ENCODE peak calls at places on chromosome 1, in eight cellular contexts. P, X, Z, W, E, D, J and H are unnamed samples.

GRCh38 chr1:8860738-8861516 is 17.6 kb downstream of the ENO1 start:
- DNase-seq in J (no peak), E (peak), P (no peak), Z (no peak), D (no peak), X (no peak), W (no peak), H (no peak)

GRCh38 chr1:16212251-16212961 is at the start of gene ARHGEF19:
- DNase-seq in W (no peak), Z (no peak), J (no peak), P (no peak), D (no peak), X (no peak), E (peak), H (no peak)

GRCh38 chr1:98546319-98546718 is 115.2 kb upstream of the SNX7 start:
- DNase-seq in J (no peak), X (no peak), D (no peak), E (no peak), W (no peak), Z (no peak), P (no peak), H (no peak)

GRCh38 chr1:180898441-180899219 is 14.1 kb upstream of the KIAA1614 start:
- DNase-seq in P (no peak), Z (no peak), X (no peak), W (no peak), E (peak), D (peak), J (no peak), H (no peak)

GRCh38 chr1:205774277-205775014 is 836 bp downstream of the RAB29 start:
- DNase-seq in X (peak), Z (peak), E (peak), W (no peak), J (no peak), P (no peak), D (peak), H (no peak)

GRCh38 chr1:16068356-16069270 is 4.8 kb downstream of the FAM131C start:
- DNase-seq in E (no peak), Z (no peak), P (no peak), D (peak), J (no peak), X (peak), W (no peak), H (no peak)

GRCh38 chr1:173409613-173410012 is 67.5 kb upstream of the PRDX6 start:
- DNase-seq in E (no peak), D (peak), J (no peak), P (no peak), Z (no peak), W (peak), X (no peak), H (no peak)

GRCh38 chr1:156524985-156525590 is 24.5 kb upstream of the MEF2D start:
- DNase-seq in W (no peak), Z (no peak), X (no peak), D (peak), J (no peak), E (no peak), P (peak), H (no peak)

GRCh38 chr1:161706483-161707347 is at the start of gene FCRLA:
- DNase-seq in E (no peak), P (peak), X (no peak), W (peak), D (peak), Z (no peak), J (no peak), H (peak)

GRCh38 chr1:8004113-8004802 is 21.9 kb downstream of the ERRFI1 start:
- DNase-seq in W (no peak), P (no peak), J (no peak), D (peak), E (peak), X (no peak), Z (no peak), H (no peak)

GRCh38 chr1:67144696-67145095 is 9.9 kb upstream of the C1orf141 start:
- DNase-seq in P (no peak), W (peak), Z (no peak), X (no peak), D (no peak), E (no peak), J (no peak), H (no peak)

GRCh38 chr1:160576866-160577265 is 2.4 kb downstream of the CD84 start:
- DNase-seq in X (no peak), E (no peak), P (no peak), J (no peak), W (no peak), Z (no peak), D (no peak), H (no peak)

GRCh38 chr1:160577661-160578060 is 1.6 kb downstream of the CD84 start:
- DNase-seq in E (no peak), D (no peak), J (no peak), X (no peak), W (no peak), P (peak), Z (no peak), H (no peak)

GRCh38 chr1:160575112-160575664 is 4.1 kb downstream of the CD84 start:
- DNase-seq in X (no peak), D (no peak), P (no peak), Z (no peak), W (no peak), E (no peak), J (no peak), H (no peak)

GRCh38 chr1:160578175-160578693 is 1.1 kb downstream of the CD84 start:
- DNase-seq in X (no peak), E (no peak), Z (no peak), J (no peak), D (no peak), P (no peak), W (no peak), H (no peak)

DNA sequence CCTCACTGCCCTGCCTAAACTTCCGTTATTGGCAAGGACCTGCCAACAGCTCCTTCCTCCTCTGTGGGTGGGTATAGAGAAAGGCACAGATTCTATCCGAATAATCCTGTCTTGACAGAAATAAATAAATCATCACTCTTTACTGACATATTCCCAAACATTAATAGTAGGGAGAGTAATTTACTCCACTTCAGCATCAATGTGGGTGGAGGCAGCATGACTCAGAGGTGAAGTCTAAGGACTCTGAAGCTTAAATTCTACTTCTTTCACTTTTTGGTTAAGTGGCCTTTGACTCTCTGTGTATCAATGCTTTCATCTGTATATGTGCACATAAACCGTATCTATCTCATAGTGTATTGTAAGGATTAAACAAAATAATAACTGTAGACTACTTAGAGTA is 2.9 kb downstream of the CD84 start:
- DNase-seq in P (no peak), W (no peak), J (no peak), D (no peak), X (no peak), E (no peak), Z (no peak), H (no peak)
- H3K4me3 ChIP-seq in P (no peak), W (no peak), J (no peak), D (no peak), X (no peak), E (no peak), Z (peak), H (no peak)

GRCh38 chr1:167999930-168000329 is 63.1 kb upstream of the MPC2 start:
- DNase-seq in P (no peak), D (no peak), X (no peak), Z (no peak), E (no peak), W (no peak), J (no peak), H (no peak)

GRCh38 chr1:168004531-168004930 is 67.7 kb upstream of the MPC2 start:
- DNase-seq in E (no peak), P (no peak), Z (no peak), W (no peak), J (no peak), X (no peak), D (no peak), H (no peak)

GRCh38 chr1:168001213-168001612 is 64.3 kb upstream of the MPC2 start:
- DNase-seq in W (no peak), P (no peak), E (no peak), Z (no peak), J (no peak), X (no peak), D (no peak), H (no peak)

GRCh38 chr1:167997037-167997575 is 60.2 kb upstream of the MPC2 start:
- DNase-seq in D (no peak), P (no peak), E (no peak), W (peak), Z (no peak), J (no peak), X (no peak), H (no peak)

GRCh38 chr1:168000656-168001055 is 63.8 kb upstream of the MPC2 start:
- DNase-seq in W (no peak), X (no peak), P (no peak), J (no peak), Z (no peak), E (no peak), D (no peak), H (no peak)
- TF ChIP-seq CTCF in W (no peak), X (no peak), P (no peak), J (no peak), Z (no peak), E (no peak), D (no peak), H (no peak)

GRCh38 chr1:23798662-23799142 is 1.9 kb downstream of the GALE start:
- DNase-seq in J (no peak), P (no peak), Z (no peak), X (peak), D (no peak), W (no peak), E (peak), H (no peak)
- H3K4me3 ChIP-seq in J (peak), P (no peak), Z (no peak), X (no peak), D (no peak), W (peak), E (peak), H (no peak)

DNA sequence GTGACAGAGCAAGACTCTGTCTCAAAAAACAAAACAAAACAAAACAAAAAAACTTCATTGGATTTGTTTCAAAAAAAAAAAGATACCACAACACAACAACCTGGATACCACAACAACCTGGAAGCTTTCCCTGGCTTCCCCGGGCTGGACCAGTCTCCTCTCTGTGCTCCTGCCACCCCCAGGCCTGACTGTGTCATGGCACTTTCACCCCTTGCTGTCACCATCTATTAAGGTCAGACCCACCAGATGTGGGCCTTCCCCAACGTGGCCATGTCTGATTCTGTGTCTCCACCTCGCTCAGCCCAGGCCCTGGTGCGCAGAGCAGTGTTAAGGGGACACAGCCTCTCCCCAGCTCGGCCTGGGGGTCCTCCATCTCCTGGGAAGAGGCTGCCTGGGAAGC is 28.3 kb upstream of the ACOT11 start:
- DNase-seq in D (no peak), X (no peak), J (no peak), W (no peak), Z (no peak), E (peak), P (no peak), H (no peak)
- TF ChIP-seq CTCF in D (peak), X (no peak), J (no peak), W (peak), Z (no peak), E (peak), P (peak), H (peak)